ENCODE peak calls at places on chromosomes 13 and 19, in eight cellular contexts. V, P, J, H, L, C, D and Q are unnamed samples. For H3K4me1, the result is how much of the 10 kb centered on the place peaks cover.

GRCh38 chr13:89695343-89696257 is 1651.9 kb upstream of the MIR17HG start:
- DNase-seq in D (no peak), P (no peak), J (peak), C (no peak), H (no peak), L (no peak), V (peak), Q (no peak)

GRCh38 chr13:100330662-100331061 is 241.8 kb downstream of the PCCA start:
- DNase-seq in D (no peak), L (no peak), V (no peak), H (no peak), C (no peak), P (no peak), J (no peak), Q (no peak)

GRCh38 chr13:110874508-110874960 is 40.3 kb downstream of the ANKRD10 start:
- DNase-seq in L (peak), P (no peak), J (peak), C (peak), V (peak), H (peak), D (peak), Q (no peak)

GRCh38 chr13:83151308-83151660 is 731.0 kb downstream of the SLITRK1 start:
- DNase-seq in H (no peak), C (no peak), L (no peak), D (no peak), P (no peak), V (no peak), J (no peak), Q (no peak)

GRCh38 chr13:20903164-20903475 is 574 bp upstream of the XPO4 start:
- DNase-seq in P (no peak), D (no peak), H (no peak), J (no peak), L (no peak), V (no peak), C (no peak), Q (no peak)

GRCh38 chr19:29485293-29485692 is 40.5 kb upstream of the VSTM2B start:
- DNase-seq in H (no peak), L (no peak), D (peak), C (peak), V (no peak), J (no peak), P (no peak), Q (no peak)

GRCh38 chr13:52669677-52670076 is 17.0 kb downstream of the SUGT1 start:
- DNase-seq in L (no peak), J (no peak), H (no peak), C (no peak), V (no peak), D (no peak), P (no peak), Q (no peak)

GRCh38 chr19:18487576-18488402 is 34.1 kb downstream of the ELL start:
- DNase-seq in L (no peak), V (no peak), J (no peak), D (no peak), C (no peak), H (no peak), P (no peak), Q (no peak)

GRCh38 chr19:10102787-10103236 is 334 bp upstream of the ANGPTL6 start:
- DNase-seq in V (no peak), J (no peak), H (no peak), D (no peak), C (no peak), P (no peak), L (no peak), Q (no peak)

GRCh38 chr13:46367622-46368327 is 19.3 kb downstream of the RUBCNL start:
- DNase-seq in L (no peak), J (no peak), P (no peak), D (no peak), C (no peak), H (no peak), V (no peak), Q (no peak)

GRCh38 chr19:12952488-12953455 is 4.3 kb downstream of the GADD45GIP1 start:
- DNase-seq in V (no peak), L (no peak), H (peak), P (no peak), D (no peak), C (peak), J (no peak), Q (no peak)

GRCh38 chr13:43307221-43307920 is 284.0 kb downstream of the DNAJC15 start:
- DNase-seq in H (no peak), J (no peak), D (no peak), C (no peak), V (no peak), P (no peak), L (no peak), Q (no peak)

GRCh38 chr13:40670307-40670706 is 3.9 kb upstream of the FOXO1 start:
- DNase-seq in H (no peak), J (no peak), L (no peak), C (no peak), P (no peak), V (no peak), D (no peak), Q (no peak)

GRCh38 chr19:13887529-13887928 is 10.6 kb downstream of the NANOS3 start:
- DNase-seq in D (no peak), P (no peak), J (no peak), C (no peak), L (no peak), H (no peak), V (no peak), Q (no peak)

GRCh38 chr13:44243198-44243852 is 130.3 kb upstream of the SERP2 start:
- DNase-seq in C (no peak), P (no peak), H (no peak), J (peak), V (peak), D (no peak), L (peak), Q (no peak)

GRCh38 chr19:49690656-49691242 is at the start of gene CPT1C:
- DNase-seq in C (peak), J (peak), V (peak), H (peak), D (peak), P (peak), L (peak), Q (peak)

GRCh38 chr13:98370806-98371553 is 193.9 kb upstream of the RNF113B start:
- DNase-seq in V (no peak), P (no peak), C (no peak), J (peak), L (peak), H (peak), D (peak), Q (no peak)

GRCh38 chr13:76939215-76939614 is 9.1 kb upstream of the ACOD1 start:
- DNase-seq in H (no peak), L (no peak), J (no peak), V (no peak), C (no peak), P (no peak), D (no peak), Q (no peak)

GRCh38 chr19:7216373-7216902 is 77.8 kb downstream of the INSR start:
- DNase-seq in J (no peak), L (no peak), C (no peak), H (no peak), V (no peak), D (no peak), P (no peak), Q (no peak)

GRCh38 chr19:51014242-51014641 is 5.3 kb downstream of the KLK10 start:
- DNase-seq in H (no peak), P (no peak), L (no peak), C (no peak), J (no peak), D (no peak), V (no peak), Q (no peak)

GRCh38 chr19:40154121-40154680 is 37.0 kb upstream of the MAP3K10 start:
- DNase-seq in V (no peak), L (no peak), P (no peak), H (no peak), C (no peak), D (no peak), J (no peak), Q (no peak)

GRCh38 chr19:6801397-6802086 is 29.0 kb downstream of the VAV1 start:
- DNase-seq in C (peak), J (peak), P (peak), L (peak), H (peak), D (peak), V (no peak), Q (peak)

GRCh38 chr13:37313383-37313782 is 207.9 kb upstream of the CSNK1A1L start:
- DNase-seq in L (no peak), J (no peak), C (no peak), H (no peak), D (no peak), P (no peak), V (no peak), Q (no peak)

GRCh38 chr19:13796301-13797057 is 1.2 kb downstream of the ZSWIM4 start:
- DNase-seq in D (peak), L (peak), V (peak), C (peak), J (peak), H (peak), P (no peak), Q (no peak)

GRCh38 chr13:79659161-79659560 is 178.2 kb downstream of the NDFIP2 start:
- DNase-seq in P (no peak), J (no peak), H (peak), D (peak), L (no peak), C (no peak), V (peak), Q (no peak)

GRCh38 chr13:64531400-64531799 is 2698.7 kb downstream of the PCDH9 start:
- DNase-seq in H (no peak), P (no peak), L (no peak), V (no peak), J (no peak), C (no peak), D (no peak), Q (no peak)

GRCh38 chr19:35828694-35829301 is 16.2 kb upstream of the PRODH2 start:
- DNase-seq in V (peak), H (peak), L (peak), J (peak), D (peak), P (no peak), C (no peak), Q (peak)

GRCh38 chr19:47032171-47032811 is 12.7 kb downstream of the NPAS1 start:
- DNase-seq in V (peak), H (no peak), D (peak), L (no peak), C (no peak), J (peak), P (peak), Q (peak)

GRCh38 chr19:44800461-44800860 is 8.4 kb upstream of the BCAM start:
- DNase-seq in J (peak), V (peak), D (peak), C (peak), H (peak), L (peak), P (peak), Q (peak)

GRCh38 chr13:79385694-79386093 is 20.4 kb downstream of the RBM26 start:
- DNase-seq in J (no peak), C (no peak), P (no peak), D (no peak), L (no peak), H (no peak), V (no peak), Q (no peak)

GRCh38 chr19:5434351-5434917 is 20.8 kb upstream of the ZNRF4 start:
- DNase-seq in J (no peak), P (no peak), C (no peak), V (no peak), H (no peak), D (no peak), L (no peak), Q (no peak)

GRCh38 chr13:112879283-112879833 is 89.7 kb upstream of the MCF2L start:
- DNase-seq in H (peak), L (no peak), J (no peak), D (no peak), P (no peak), C (peak), V (no peak), Q (no peak)

GRCh38 chr13:94595006-94595942 is 678 bp downstream of the TGDS start:
- DNase-seq in V (peak), H (peak), J (no peak), C (peak), L (no peak), D (no peak), P (no peak), Q (peak)

GRCh38 chr19:4974855-4975469 is 6.0 kb downstream of the KDM4B start:
- DNase-seq in P (no peak), D (no peak), V (no peak), J (no peak), L (no peak), C (peak), H (no peak), Q (no peak)

GRCh38 chr13:35594096-35594495 is 117.6 kb upstream of the MAB21L1 start:
- DNase-seq in J (no peak), H (no peak), L (no peak), V (no peak), C (no peak), D (no peak), P (no peak), Q (no peak)

GRCh38 chr19:20423381-20424207 is 142.0 kb downstream of the ZNF737 start:
- DNase-seq in V (peak), J (peak), L (peak), H (peak), C (peak), P (no peak), D (peak), Q (no peak)

GRCh38 chr13:27006519-27007161 is 165.0 kb downstream of the USP12 start:
- DNase-seq in C (no peak), P (no peak), V (peak), J (peak), H (no peak), L (no peak), D (no peak), Q (no peak)

GRCh38 chr13:23087884-23088283 is 92.9 kb upstream of the SGCG start:
- DNase-seq in C (no peak), P (no peak), D (no peak), L (no peak), V (peak), J (peak), H (no peak), Q (no peak)

DNA sequence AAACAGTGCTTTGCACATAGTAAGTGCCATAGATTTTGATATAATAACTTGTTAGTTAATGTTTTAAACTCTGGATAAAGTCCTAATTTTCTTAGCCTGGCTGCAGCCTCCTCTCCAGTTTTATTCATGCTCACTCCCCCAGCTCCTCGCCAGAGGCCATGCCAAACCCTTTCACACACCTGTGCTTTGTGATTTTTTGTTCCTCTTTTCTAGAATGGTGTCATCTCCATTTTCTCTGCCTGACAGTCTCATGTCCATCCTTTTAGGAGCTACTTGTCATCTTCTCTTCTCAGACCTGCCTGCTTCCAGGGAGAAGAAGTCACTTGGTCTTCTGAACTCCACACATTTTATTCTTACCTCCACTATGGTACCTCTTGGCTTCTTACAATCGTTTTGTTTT is 55.8 kb upstream of the SPATA13 start:
- DNase-seq in L (no peak), P (no peak), H (no peak), D (no peak), J (no peak), C (no peak), V (no peak), Q (no peak)
- H3K4me1 ChIP-seq in L (under half), P (under half), H (under half), D (under half), J (under half), C (under half), V (under half), Q (under half)

DNA sequence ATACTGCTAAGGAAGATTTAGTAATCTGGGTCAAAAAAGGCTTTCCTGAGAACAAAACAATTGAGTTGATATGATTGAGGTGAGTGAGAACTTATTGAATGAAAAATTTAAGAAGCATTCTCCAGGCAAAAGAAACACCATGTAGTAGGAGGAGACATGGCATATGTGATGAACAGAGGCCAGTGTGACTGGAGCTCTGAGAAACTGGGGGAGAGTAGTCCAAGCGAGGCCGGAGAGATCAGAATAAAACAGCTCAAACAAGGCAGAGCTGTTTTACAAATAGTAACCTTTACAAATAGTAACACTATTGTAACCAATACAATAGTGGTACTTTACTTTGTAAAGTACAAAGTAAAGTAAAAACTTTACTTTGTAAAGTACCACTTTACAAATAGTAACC is 1159.1 kb downstream of the PCDH9 start:
- DNase-seq in C (no peak), L (no peak), D (no peak), P (no peak), H (no peak), J (no peak), V (no peak), Q (no peak)
- H3K4me1 ChIP-seq in C (under half), L (under half), D (under half), P (under half), H (under half), J (under half), V (under half), Q (under half)

GRCh38 chr19:30692517-30692870 is 320.3 kb downstream of the ZNF536 start:
- DNase-seq in D (no peak), L (peak), V (peak), J (no peak), H (no peak), P (no peak), C (no peak), Q (no peak)
- H3K4me1 ChIP-seq in D (under half), L (under half), V (under half), J (under half), H (under half), P (under half), C (under half), Q (under half)

DNA sequence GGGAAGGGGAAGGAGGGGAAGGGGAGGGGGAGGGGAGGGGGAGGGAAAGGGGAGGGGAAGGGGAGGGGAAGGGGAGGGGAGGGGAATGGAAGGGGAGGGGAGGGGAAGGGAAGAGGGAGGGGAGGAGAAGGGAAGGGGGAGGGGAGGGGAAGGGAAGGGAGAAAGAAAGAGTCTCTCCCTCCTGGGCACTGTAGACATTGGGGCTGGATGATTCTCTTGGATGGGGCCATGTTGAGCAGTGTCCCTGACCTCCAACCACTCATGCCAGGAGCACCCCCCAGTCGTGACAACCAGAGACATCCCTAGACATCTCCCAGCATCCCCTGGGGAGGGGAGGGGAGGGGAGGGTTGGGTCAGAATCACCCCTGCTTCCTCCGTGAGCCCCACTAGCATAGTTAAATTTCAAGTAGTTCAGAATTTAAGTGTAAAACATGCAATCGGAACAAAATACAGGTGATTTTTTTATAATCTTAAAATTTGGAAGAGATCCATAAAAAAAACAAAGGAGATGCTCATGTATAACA is 64.0 kb downstream of the GNG7 start:
- DNase-seq in C (no peak), J (no peak), V (no peak), L (no peak), D (no peak), P (no peak), H (no peak), Q (no peak)
- H3K4me1 ChIP-seq in C (under half), J (under half), V (under half), L (under half), D (under half), P (under half), H (under half), Q (under half)